ENCODE peak calls at places on chromosomes 16 and 17, in four cellular contexts. N is H9, G is H1, Q is mesendoderm. K is an unnamed sample.

GRCh38 chr17:2595736-2596135 is 2.3 kb downstream of the PAFAH1B1 start:
- DNase-seq in G (no peak), N (no peak), Q (no peak), K (no peak)

GRCh38 chr17:253091-253846 is 71.8 kb upstream of the DOC2B start:
- DNase-seq in G (peak), Q (no peak), N (no peak), K (no peak)

GRCh38 chr17:16920628-16921020 is 51.3 kb downstream of the TNFRSF13B start:
- DNase-seq in Q (no peak), N (no peak), G (no peak), K (no peak)

GRCh38 chr17:68305132-68305531 is 13.8 kb downstream of the ARSG start:
- DNase-seq in G (no peak), Q (no peak), N (no peak), K (no peak)

GRCh38 chr17:40539711-40540411 is 25.4 kb downstream of the CCR7 start:
- DNase-seq in Q (peak), G (no peak), N (no peak), K (no peak)

GRCh38 chr17:31650756-31651520 is 208.1 kb downstream of the COPRS start:
- DNase-seq in N (no peak), Q (no peak), G (no peak), K (no peak)

GRCh38 chr17:57281887-57282653 is 25.7 kb downstream of the MSI2 start:
- DNase-seq in N (no peak), Q (no peak), G (no peak), K (no peak)

GRCh38 chr17:17400070-17400469 is 76.7 kb upstream of the MED9 start:
- DNase-seq in Q (no peak), N (no peak), G (no peak), K (no peak)

GRCh38 chr17:50134206-50135110 is 4.5 kb upstream of the SAMD14 start:
- DNase-seq in N (no peak), G (no peak), Q (peak), K (no peak)

GRCh38 chr17:39677581-39678339 is 9.5 kb downstream of the PNMT start:
- DNase-seq in G (no peak), N (no peak), Q (no peak), K (no peak)

GRCh38 chr16:64019339-64019738 is 1102.5 kb downstream of the CDH11 start:
- DNase-seq in G (no peak), Q (peak), N (no peak), K (no peak)

GRCh38 chr16:84503751-84504395 is 586 bp downstream of the MEAK7 start:
- DNase-seq in G (no peak), Q (no peak), N (no peak), K (peak)

GRCh38 chr16:56207421-56207820 is 16.1 kb downstream of the GNAO1 start:
- DNase-seq in G (no peak), Q (no peak), N (no peak), K (no peak)

GRCh38 chr17:39612291-39612894 is 4.7 kb upstream of the NEUROD2 start:
- DNase-seq in N (no peak), Q (no peak), G (no peak), K (no peak)

GRCh38 chr17:45784583-45785372 is 658 bp downstream of the CRHR1 start:
- DNase-seq in Q (peak), N (peak), G (peak), K (no peak)

GRCh38 chr16:70761656-70762055 is 39.3 kb downstream of the VAC14 start:
- DNase-seq in Q (no peak), N (no peak), G (no peak), K (no peak)

GRCh38 chr16:85045641-85046471 is 18.3 kb downstream of the KIAA0513 start:
- DNase-seq in Q (no peak), N (no peak), G (no peak), K (no peak)

GRCh38 chr17:65052585-65052984 is 4.0 kb downstream of the GNA13 start:
- DNase-seq in G (no peak), N (no peak), Q (no peak), K (no peak)

GRCh38 chr16:3748307-3748706 is 31.0 kb upstream of the TRAP1 start:
- DNase-seq in G (no peak), N (peak), Q (no peak), K (no peak)

GRCh38 chr16:16073884-16074781 is 124.7 kb downstream of the ABCC1 start:
- DNase-seq in G (peak), N (peak), Q (peak), K (peak)

GRCh38 chr17:20010099-20010863 is 1.1 kb downstream of the SPECC1 start:
- DNase-seq in G (no peak), Q (peak), N (peak), K (peak)

GRCh38 chr16:54540525-54541180 is 254.1 kb upstream of the IRX3 start:
- DNase-seq in N (no peak), Q (no peak), G (no peak), K (no peak)

GRCh38 chr17:75594499-75595283 is 7.1 kb downstream of the MYO15B start:
- DNase-seq in G (no peak), N (peak), Q (no peak), K (no peak)

GRCh38 chr16:3810198-3810664 is 70.3 kb downstream of the CREBBP start:
- DNase-seq in N (no peak), G (no peak), Q (no peak), K (no peak)

DNA sequence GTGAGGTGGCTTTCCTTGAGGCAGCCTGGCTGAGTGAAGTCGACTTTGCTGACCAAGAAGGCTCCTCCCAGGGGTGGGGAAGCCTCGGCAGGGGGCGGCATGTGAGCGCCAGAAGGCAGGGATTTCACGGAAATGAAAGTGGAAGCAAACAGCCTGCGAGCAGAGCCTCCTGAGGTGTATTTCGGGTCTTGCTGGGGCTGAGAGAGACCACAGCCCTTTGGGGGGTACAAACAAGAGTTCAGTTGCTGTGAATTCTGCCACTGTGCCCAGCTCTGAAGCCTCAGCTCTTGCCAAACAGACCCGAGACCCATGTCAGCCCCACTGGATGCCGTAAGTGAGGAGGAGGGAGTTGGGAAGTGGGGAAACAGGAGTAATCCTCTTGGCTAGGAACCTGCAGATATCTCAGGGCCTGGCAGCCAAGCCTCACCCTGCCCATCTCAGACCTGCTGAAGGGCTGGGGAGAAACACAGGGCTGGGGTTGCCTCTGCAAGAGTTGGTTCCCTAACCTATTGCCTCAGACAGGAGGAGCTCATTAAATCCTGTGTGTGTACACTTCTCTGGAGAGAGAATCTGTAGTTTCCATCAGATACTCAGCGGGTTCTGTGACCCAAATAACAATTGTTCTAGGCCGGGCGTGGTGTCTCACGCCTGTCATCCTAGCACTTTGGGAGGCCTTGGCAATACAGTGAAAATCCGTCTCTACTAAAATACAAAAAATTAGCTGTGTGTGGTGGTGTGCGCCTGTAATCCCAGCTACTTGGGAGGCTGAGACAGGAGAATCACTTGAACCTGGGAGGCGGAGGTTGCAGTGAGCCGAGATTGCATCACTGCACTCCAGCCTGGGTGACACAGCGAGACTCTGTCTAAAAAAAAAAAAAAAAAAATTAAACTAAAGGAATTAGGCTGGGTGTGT is at the start of gene IFI35:
- DNase-seq in N (peak), Q (peak), G (peak), K (peak)
- H3K4ac ChIP-seq in N (no peak), Q (no peak), G (no peak), K (peak)

GRCh38 chr17:8520981-8521380 is 85.3 kb downstream of the NDEL1 start:
- DNase-seq in Q (no peak), G (no peak), N (no peak), K (no peak)
- H3K27ac ChIP-seq in Q (no peak), G (no peak), N (no peak), K (no peak)

GRCh38 chr16:11104168-11105037 is 151.6 kb downstream of the SOCS1 start:
- DNase-seq in Q (no peak), G (no peak), N (no peak), K (no peak)

GRCh38 chr16:11107781-11108465 is 148.1 kb downstream of the SOCS1 start:
- DNase-seq in N (no peak), G (no peak), Q (peak), K (peak)

GRCh38 chr16:11105038-11105903 is 150.7 kb downstream of the SOCS1 start:
- DNase-seq in N (no peak), G (no peak), Q (peak), K (peak)

GRCh38 chr16:11108466-11108805 is 147.6 kb downstream of the SOCS1 start:
- DNase-seq in G (no peak), N (no peak), Q (no peak), K (no peak)

GRCh38 chr16:11106726-11107125 is 149.3 kb downstream of the SOCS1 start:
- DNase-seq in N (no peak), Q (no peak), G (no peak), K (no peak)
- H4K5ac ChIP-seq in N (no peak), Q (no peak), G (no peak), K (peak)

DNA sequence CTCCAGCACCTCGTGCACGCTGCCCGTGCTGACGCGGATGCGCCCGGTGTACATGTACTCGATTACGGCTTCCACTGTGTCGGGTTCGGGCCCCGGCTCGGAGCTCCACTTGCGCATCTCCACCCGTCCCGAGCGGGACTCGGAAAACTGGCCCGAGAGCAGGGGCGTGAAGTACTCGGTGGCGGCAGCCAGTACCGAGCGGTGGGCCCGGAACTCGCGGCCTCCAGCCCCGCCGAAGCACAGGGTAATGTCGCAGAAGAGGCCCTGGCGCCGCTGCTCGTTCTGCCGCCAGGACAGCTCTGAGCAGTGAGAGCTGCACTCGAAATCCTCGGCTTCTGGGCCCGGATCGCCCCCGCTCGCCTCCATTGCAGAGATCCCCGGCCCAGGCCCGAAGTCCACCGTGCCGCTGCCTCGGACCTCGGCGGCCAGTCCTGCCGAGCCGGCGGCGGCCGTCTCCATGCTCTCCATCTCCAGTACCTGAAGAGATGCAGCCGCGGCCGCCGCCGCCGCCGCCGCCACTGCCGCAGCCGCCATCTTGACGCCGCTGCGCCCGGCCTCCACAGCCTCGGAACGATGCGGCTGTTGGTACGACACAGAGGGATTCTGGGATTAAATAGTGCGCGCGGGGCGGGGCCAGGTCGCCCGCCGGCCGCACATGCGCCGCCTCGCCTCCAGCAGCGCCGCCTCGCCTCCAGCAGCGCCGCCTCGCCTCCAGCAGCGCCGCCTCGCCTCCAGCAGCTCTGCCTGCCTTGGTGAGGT is at the start of gene KLHL11:
- DNase-seq in G (peak), N (peak), Q (peak), K (peak)
- H3K4ac ChIP-seq in G (peak), N (no peak), Q (no peak), K (peak)

DNA sequence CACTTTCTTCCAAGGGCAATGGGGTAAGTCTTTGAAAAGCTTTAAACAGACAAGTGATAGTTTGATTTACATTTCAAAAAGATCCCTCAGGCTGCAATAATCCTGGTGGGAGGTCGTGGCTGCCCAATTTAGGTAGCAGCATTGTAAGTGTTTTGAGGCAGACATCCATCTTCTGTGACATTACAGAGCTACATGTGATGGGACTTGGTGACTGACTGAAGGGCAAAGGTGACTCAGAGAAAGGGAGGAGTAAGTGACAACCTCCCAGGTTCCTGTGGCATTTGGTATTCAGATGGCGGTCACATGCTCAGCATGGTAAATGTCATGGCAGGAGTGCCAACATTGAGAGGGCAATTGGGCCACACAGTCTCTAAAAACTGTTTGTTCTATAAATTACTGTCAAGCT is 26.5 kb downstream of the STAT3 start:
- DNase-seq in Q (peak), G (no peak), N (no peak), K (no peak)
- H3K27ac ChIP-seq in Q (no peak), G (no peak), N (no peak), K (no peak)

GRCh38 chr17:13135496-13135895 is 117.7 kb upstream of the ELAC2 start:
- DNase-seq in Q (peak), G (no peak), N (no peak), K (no peak)

GRCh38 chr17:13143001-13143400 is 125.2 kb upstream of the ELAC2 start:
- DNase-seq in G (no peak), N (no peak), Q (no peak), K (no peak)

GRCh38 chr17:13140750-13141149 is 122.9 kb upstream of the ELAC2 start:
- DNase-seq in Q (peak), N (peak), G (peak), K (peak)
- H4K5ac ChIP-seq in Q (no peak), N (no peak), G (no peak), K (no peak)

DNA sequence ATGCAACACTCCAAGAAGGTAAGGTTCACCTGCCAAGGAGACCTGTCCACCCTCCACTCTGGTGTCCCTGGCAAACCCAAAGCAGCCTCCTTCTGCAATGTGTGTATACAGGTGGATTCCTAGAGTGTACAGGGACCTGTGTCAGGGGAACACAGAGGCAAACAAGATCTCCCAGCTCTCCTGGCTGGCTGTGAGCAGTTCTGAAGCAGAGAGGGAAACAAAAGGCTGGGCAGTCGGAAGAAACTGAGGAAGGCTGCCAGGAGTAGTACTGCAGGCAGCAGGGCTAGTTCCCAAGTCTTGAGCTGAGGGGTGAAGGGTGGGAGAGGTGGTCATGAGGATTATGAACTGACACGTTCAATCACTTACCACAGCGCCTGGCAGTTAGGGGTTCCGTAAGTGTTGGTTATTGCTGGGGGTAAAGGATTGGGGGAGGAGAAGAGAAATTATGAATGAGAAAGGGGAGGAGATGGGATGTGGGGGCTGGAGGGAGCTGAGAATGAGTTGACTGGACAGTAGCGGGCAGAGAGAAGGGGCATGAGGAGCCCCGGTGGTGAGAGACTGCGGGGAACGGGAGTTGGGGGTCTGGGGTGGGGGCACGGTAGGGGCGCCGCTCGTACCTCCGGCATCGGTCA is 737 bp downstream of the KCTD13 start:
- DNase-seq in G (no peak), N (no peak), Q (no peak), K (no peak)
- H3K4ac ChIP-seq in G (no peak), N (no peak), Q (peak), K (peak)

DNA sequence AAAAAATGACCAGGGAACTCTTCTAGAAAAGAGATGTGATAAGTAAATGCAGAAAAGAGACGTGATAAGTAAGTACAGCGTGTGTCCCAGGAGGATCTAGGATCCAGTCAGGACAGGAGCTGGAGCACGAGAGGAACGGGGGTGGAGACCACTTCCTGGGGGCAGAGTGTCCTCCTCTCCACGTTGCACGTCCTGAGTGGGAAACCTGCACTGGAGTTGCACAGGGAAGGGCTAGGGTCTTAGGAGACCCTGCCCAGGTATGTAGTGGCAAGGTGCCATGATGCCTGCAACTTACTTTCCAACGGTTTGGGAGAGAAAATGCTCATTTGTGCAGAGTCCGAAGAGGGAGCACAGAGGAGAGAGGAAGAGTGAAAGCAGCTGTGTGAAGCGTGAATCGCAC is 55.8 kb downstream of the RNF213 start:
- DNase-seq in Q (no peak), N (no peak), G (no peak), K (no peak)
- H3K27ac ChIP-seq in Q (no peak), N (no peak), G (no peak), K (no peak)

K was measured in IMR-90.